ENCODE peak calls at places on chromosome 22, in eight cellular contexts. Z is GM19239, F is SHP77, H is ELR, N is NCI-H1092, V is NCI-H1105, M is GM13977, J is RCC 7860. I is an unnamed sample.

GRCh38 chr22:25777870-25778269 is 35.9 kb downstream of the MYO18B start:
- DNase-seq in Z (no peak), F (peak), H (peak), N (peak), V (no peak), M (peak), J (peak), I (peak)

GRCh38 chr22:21990449-21991308 is 8.1 kb upstream of the TOP3B start:
- DNase-seq in Z (no peak), F (no peak), H (no peak), N (no peak), V (no peak), M (peak), J (no peak), I (no peak)

GRCh38 chr22:50523806-50524663 is 1.4 kb downstream of the SCO2 start:
- DNase-seq in Z (no peak), F (peak), H (no peak), N (no peak), V (no peak), M (no peak), J (no peak), I (no peak)

GRCh38 chr22:39462443-39463147 is 5.8 kb downstream of the MGAT3 start:
- DNase-seq in Z (no peak), F (no peak), H (no peak), N (no peak), V (no peak), M (peak), J (no peak), I (no peak)

GRCh38 chr22:32202539-32203180 is 2.2 kb downstream of the RFPL2 start:
- DNase-seq in Z (peak), F (peak), H (peak), N (peak), V (peak), M (peak), J (peak), I (peak)

GRCh38 chr22:35552186-35552842 is 11.7 kb downstream of the RASD2 start:
- DNase-seq in Z (peak), F (peak), H (peak), N (no peak), V (no peak), M (peak), J (no peak), I (peak)

GRCh38 chr22:44448271-44448780 is 49.7 kb downstream of the RTL6 start:
- DNase-seq in Z (no peak), F (no peak), H (peak), N (no peak), V (no peak), M (no peak), J (peak), I (peak)

GRCh38 chr22:21989049-21989448 is 6.5 kb upstream of the TOP3B start:
- DNase-seq in Z (no peak), F (no peak), H (no peak), N (no peak), V (no peak), M (no peak), J (no peak), I (no peak)

GRCh38 chr22:30214703-30215405 is 31.7 kb downstream of the LIF start:
- DNase-seq in Z (no peak), F (peak), H (peak), N (no peak), V (peak), M (no peak), J (peak), I (no peak)

GRCh38 chr22:32809786-32810185 is 8.3 kb downstream of the TIMP3 start:
- DNase-seq in Z (no peak), F (no peak), H (no peak), N (no peak), V (no peak), M (no peak), J (no peak), I (no peak)

GRCh38 chr22:42300286-42301071 is 30.0 kb upstream of the TCF20 start:
- DNase-seq in Z (peak), F (no peak), H (no peak), N (no peak), V (no peak), M (peak), J (no peak), I (peak)

GRCh38 chr22:32353292-32353691 is 4.4 kb upstream of the RFPL3 start:
- DNase-seq in Z (no peak), F (no peak), H (no peak), N (no peak), V (no peak), M (no peak), J (no peak), I (no peak)

GRCh38 chr22:38026130-38027111 is 30.8 kb upstream of the PICK1 start:
- DNase-seq in Z (no peak), F (no peak), H (no peak), N (no peak), V (no peak), M (no peak), J (no peak), I (no peak)

GRCh38 chr22:44538071-44538470 is 40.0 kb upstream of the RTL6 start:
- DNase-seq in Z (no peak), F (no peak), H (peak), N (no peak), V (no peak), M (no peak), J (no peak), I (no peak)

GRCh38 chr22:41302016-41302767 is 867 bp downstream of the ZC3H7B start:
- DNase-seq in Z (peak), F (no peak), H (peak), N (no peak), V (no peak), M (peak), J (no peak), I (no peak)

GRCh38 chr22:39456262-39457046 is at the start of gene MGAT3:
- DNase-seq in Z (no peak), F (no peak), H (no peak), N (no peak), V (no peak), M (no peak), J (no peak), I (no peak)

GRCh38 chr22:42269407-42270177 is 861 bp downstream of the TCF20 start:
- DNase-seq in Z (peak), F (peak), H (peak), N (no peak), V (peak), M (peak), J (peak), I (peak)